ENCODE peak calls at places on chromosomes 1 and 21, in six cellular contexts. V, E, X, Q, S and P are unnamed samples.

GRCh38 chr1:245091818-245092637 is 62.8 kb upstream of the KIF26B start:
- DNase-seq in X (peak), S (peak), V (no peak), Q (peak), E (no peak), P (no peak)

GRCh38 chr1:80892452-80892995 is 908.2 kb upstream of the ADGRL2 start:
- DNase-seq in X (no peak), E (no peak), V (no peak), S (no peak), Q (no peak), P (no peak)

GRCh38 chr1:6351480-6352137 is 42.0 kb downstream of the ACOT7 start:
- DNase-seq in S (no peak), V (no peak), X (no peak), E (no peak), Q (no peak), P (no peak)

GRCh38 chr1:154442006-154442740 is 37.0 kb downstream of the IL6R start:
- DNase-seq in S (no peak), E (no peak), Q (peak), V (no peak), X (peak), P (no peak)

GRCh38 chr1:77687519-77687906 is 5.1 kb upstream of the ZZZ3 start:
- DNase-seq in Q (peak), V (no peak), E (no peak), X (no peak), S (peak), P (no peak)

GRCh38 chr1:208238710-208239517 is 5.3 kb downstream of the PLXNA2 start:
- DNase-seq in Q (no peak), V (no peak), S (no peak), E (no peak), X (peak), P (peak)

GRCh38 chr1:87872692-87873091 is 544.0 kb downstream of the LMO4 start:
- DNase-seq in E (no peak), V (no peak), X (no peak), Q (no peak), S (no peak), P (no peak)

GRCh38 chr1:159981351-159982055 is 27.5 kb upstream of the SLAMF9 start:
- DNase-seq in E (no peak), V (no peak), S (no peak), X (no peak), Q (peak), P (no peak)

GRCh38 chr1:38021969-38022368 is 9.4 kb downstream of the UTP11 start:
- DNase-seq in S (no peak), V (no peak), Q (no peak), X (no peak), E (no peak), P (no peak)

GRCh38 chr1:19661721-19662228 is 2.9 kb upstream of the HTR6 start:
- DNase-seq in S (no peak), E (no peak), X (peak), V (no peak), Q (no peak), P (no peak)

GRCh38 chr1:211737115-211738035 is 62.0 kb upstream of the NEK2 start:
- DNase-seq in V (no peak), Q (no peak), X (no peak), S (no peak), E (no peak), P (no peak)

GRCh38 chr1:243525085-243525487 is 269.2 kb downstream of the SDCCAG8 start:
- DNase-seq in X (no peak), V (no peak), E (no peak), Q (no peak), S (peak), P (no peak)

GRCh38 chr1:55554611-55555010 is 339.4 kb upstream of the USP24 start:
- DNase-seq in E (no peak), S (no peak), V (no peak), X (no peak), Q (no peak), P (no peak)

GRCh38 chr1:54532033-54532432 is 16.0 kb upstream of the ACOT11 start:
- DNase-seq in X (no peak), Q (no peak), V (no peak), S (no peak), E (no peak), P (no peak)
- TF ChIP-seq POLR2AphosphoS5 in X (no peak), Q (no peak), V (no peak), S (no peak), E (no peak), P (no peak)

GRCh38 chr21:33541105-33541711 is 709 bp downstream of the GART start:
- DNase-seq in E (no peak), X (peak), V (peak), Q (no peak), S (peak), P (no peak)
- TF ChIP-seq TAF1 in E (no peak), X (no peak), V (no peak), Q (no peak), S (no peak), P (no peak)

GRCh38 chr1:116795482-116795829 is 41.2 kb downstream of the CD2 start:
- DNase-seq in E (no peak), Q (no peak), S (no peak), X (no peak), V (no peak), P (no peak)

GRCh38 chr1:116791727-116792126 is 37.5 kb downstream of the CD2 start:
- DNase-seq in Q (no peak), X (no peak), S (no peak), V (no peak), E (no peak), P (no peak)

GRCh38 chr1:116794804-116795481 is 40.7 kb downstream of the CD2 start:
- DNase-seq in V (peak), Q (no peak), X (no peak), E (peak), S (no peak), P (peak)

GRCh38 chr1:116793357-116793935 is 39.2 kb downstream of the CD2 start:
- DNase-seq in X (no peak), E (no peak), S (no peak), V (no peak), Q (no peak), P (no peak)
- TF ChIP-seq POLR2A in X (no peak), E (no peak), S (no peak), V (no peak), Q (no peak), P (no peak)

DNA sequence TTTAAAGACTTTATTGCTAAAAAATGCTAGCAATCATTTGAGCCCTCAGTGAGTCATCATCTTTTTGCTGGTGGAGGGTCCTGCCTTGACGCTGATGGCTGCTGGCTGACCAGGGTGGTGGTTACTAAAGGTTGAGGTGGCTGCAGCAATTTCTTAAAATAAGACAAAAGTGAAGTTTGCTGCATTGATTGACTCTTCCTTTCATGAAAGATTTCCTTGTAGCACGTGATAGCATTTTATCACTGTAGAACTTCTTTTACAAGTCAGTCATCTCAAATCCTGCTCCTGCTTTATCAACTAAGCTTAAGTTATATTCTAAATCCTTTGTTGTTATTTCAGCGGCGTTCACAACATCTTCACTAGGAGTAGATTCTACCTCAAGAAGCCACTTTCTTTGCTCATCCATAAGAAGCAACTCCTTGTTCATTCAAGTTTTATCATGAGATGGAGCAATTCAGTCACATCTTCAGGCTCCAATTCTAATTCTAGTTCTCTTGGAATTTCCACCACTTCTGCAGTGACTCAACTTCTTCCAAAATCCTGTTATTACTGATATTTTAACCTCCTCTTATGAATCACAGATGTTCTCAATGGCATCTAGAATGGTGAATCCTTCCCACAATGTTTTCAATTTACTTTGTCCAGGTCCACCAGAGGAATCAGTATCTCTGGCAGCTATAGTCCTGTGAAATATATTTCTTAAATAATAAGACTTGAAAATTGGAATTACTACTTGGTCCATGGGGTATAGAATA is 17.6 kb upstream of the RGS1 start:
- DNase-seq in E (no peak), X (no peak), S (no peak), V (no peak), Q (no peak), P (no peak)
- TF ChIP-seq POLR2AphosphoS5 in E (no peak), X (no peak), S (no peak), V (peak), Q (no peak), P (no peak)

DNA sequence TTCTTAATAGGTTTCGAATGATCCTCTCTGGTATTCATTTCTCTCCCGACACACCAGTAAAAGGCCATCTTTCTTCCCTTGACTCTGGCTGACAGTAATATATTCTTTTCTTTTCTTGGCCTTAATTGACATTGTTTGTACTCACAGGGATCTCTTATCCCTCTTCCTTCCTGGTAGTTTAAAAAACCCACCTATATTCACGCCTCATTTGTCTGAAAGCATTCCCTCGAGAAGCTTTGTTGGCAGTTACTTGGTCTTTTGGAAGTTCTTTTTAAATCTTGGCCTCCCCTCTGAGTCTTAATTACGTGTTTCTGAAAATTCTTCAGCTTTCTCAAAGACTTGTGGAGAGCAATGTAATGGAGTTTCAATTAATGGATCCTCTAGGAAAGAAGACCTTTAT is 40.3 kb downstream of the MAP10 start:
- DNase-seq in E (no peak), Q (no peak), S (no peak), X (no peak), V (no peak), P (no peak)
- TF ChIP-seq TAF1 in E (no peak), Q (no peak), S (no peak), X (no peak), V (no peak), P (no peak)

DNA sequence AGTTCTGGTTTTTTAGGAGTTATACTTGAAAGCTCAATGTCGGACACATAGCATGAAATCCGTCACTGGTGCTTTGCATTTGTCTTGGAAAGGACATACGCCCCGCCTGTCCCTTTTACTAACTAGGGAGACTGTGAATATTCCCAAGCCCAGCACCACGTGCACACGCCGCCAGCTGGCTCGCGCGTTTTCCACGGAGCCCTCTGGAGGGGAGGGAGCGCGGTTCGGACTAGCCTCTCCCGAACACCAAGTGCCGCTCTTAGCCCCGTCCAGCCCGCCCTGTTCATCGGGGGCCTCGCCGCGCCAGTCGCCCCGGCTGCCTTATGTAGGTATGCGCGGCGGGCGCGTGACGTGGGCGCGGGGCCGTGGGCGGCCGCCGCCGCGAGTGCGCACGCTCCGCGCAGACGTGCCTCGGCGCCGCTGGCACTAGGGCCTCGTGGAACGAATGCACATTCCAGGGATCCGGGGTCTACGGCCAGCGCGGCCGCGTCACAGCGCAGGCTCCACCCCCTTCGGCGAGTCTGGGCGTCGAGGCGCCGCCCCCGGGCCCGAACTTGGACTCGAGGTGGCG is 689 bp upstream of the IRF2BP2 start:
- DNase-seq in E (peak), Q (peak), V (peak), S (peak), X (peak), P (peak)
- TF ChIP-seq POLR2A in E (peak), Q (peak), V (peak), S (no peak), X (peak), P (peak)

DNA sequence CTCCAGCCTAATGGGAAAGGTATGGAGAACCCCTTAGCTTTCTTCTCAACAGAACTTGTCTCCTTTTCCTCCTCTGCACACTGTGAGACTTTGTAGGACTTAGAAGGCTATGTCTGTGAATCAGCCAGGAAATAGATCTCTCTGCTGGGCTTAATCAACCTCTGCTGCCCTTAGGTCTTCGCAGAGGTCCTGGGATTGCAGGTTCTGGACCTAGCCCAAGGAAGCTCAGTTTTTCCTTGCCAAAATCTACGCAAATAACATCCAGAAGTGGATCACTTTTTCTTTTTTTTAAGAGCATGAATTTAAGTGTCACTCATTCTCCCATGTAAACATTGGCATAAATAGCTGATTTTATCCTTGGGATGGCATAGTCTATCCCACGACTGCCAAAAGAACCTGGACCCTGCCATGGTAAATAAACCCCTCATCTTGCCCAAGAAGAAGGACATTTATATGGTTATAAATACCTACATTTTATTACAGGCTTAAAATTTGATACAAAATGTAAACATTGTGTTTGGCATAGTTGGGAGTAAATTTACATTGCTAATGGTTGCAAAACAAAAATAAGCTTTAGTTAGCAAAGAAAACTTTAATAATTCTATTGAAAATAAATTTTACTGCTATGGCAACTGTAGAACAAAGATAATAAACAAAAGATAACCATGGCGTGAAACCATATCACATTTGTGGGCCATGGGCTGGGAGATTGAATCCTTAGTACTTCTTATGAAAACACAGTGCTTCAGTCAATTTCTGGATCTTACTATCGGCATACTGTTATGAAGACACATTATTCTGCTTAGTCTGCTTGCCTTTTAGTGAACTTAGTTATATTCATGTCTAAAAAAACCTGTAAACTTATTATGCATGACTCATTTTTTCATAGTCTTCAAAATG is 24.6 kb upstream of the DISC1 start:
- DNase-seq in V (no peak), E (no peak), Q (no peak), X (no peak), S (no peak), P (no peak)
- TF ChIP-seq POLR2AphosphoS5 in V (no peak), E (no peak), Q (no peak), X (no peak), S (no peak), P (no peak)

GRCh38 chr1:231558711-231559205 is 30.3 kb downstream of the TSNAX start:
- DNase-seq in V (no peak), Q (no peak), S (no peak), X (no peak), E (no peak), P (no peak)
- TF ChIP-seq TAF1 in V (no peak), Q (no peak), S (no peak), X (no peak), E (no peak), P (no peak)